ENCODE peak calls at places on chromosomes 11 and 22, in eight cellular contexts. L is esophagus squamous epithelium, Z is cardiac muscle cell, D is endothelial cell of umbilical vein, R is uterus, E is RWPE1, I is endodermal cell, C is psoas muscle. K is an unnamed sample.

GRCh38 chr11:42054351-42054750 is 594.9 kb upstream of the LRRC4C start:
- DNase-seq in Z (no peak), E (no peak), C (no peak), D (no peak), I (no peak), L (no peak), R (no peak), K (no peak)

GRCh38 chr11:2569731-2570210 is 125.0 kb downstream of the KCNQ1 start:
- DNase-seq in E (no peak), I (peak; percentile 24), L (no peak), R (no peak), Z (no peak), C (peak; percentile 43), D (no peak), K (no peak)

GRCh38 chr11:95596011-95596489 is 193.5 kb downstream of the FAM76B start:
- DNase-seq in R (no peak), I (no peak), L (no peak), D (no peak), E (no peak), C (no peak), Z (peak; percentile 22), K (no peak)

GRCh38 chr11:111301004-111301839 is 2.9 kb downstream of the POU2AF3 start:
- DNase-seq in Z (no peak), C (no peak), I (no peak), R (no peak), L (no peak), D (no peak), E (no peak), K (no peak)

GRCh38 chr22:26106412-26106811 is 62.9 kb upstream of the SEZ6L start:
- DNase-seq in C (no peak), I (no peak), R (no peak), L (no peak), Z (no peak), E (no peak), D (no peak), K (no peak)

GRCh38 chr11:47512701-47513100 is 40.2 kb downstream of the CELF1 start:
- DNase-seq in Z (peak; percentile 39), L (no peak), R (no peak), E (no peak), C (no peak), I (no peak), D (no peak), K (no peak)

GRCh38 chr11:74871037-74871436 is 77.9 kb downstream of the XRRA1 start:
- DNase-seq in I (no peak), D (no peak), Z (no peak), E (no peak), R (no peak), L (no peak), C (no peak), K (no peak)

GRCh38 chr22:20509344-20510047 is 2.1 kb downstream of the MED15 start:
- DNase-seq in Z (peak; percentile 70), C (peak; percentile 74), L (no peak), D (peak; percentile 91), E (peak; percentile 86), I (no peak), R (peak; percentile 66), K (no peak)

GRCh38 chr11:84022695-84023094 is 736.5 kb upstream of the CCDC90B start:
- DNase-seq in I (no peak), C (no peak), R (no peak), L (no peak), E (no peak), Z (no peak), D (no peak), K (no peak)
- H3K27ac ChIP-seq in I (peak overlapping the region; percentile 92), C (no peak overlapping the region), R (no peak overlapping the region), L (no peak overlapping the region), E (no peak overlapping the region), Z (no peak overlapping the region), D (no peak overlapping the region), K (peak overlapping the region; percentile 50)

GRCh38 chr11:68564261-68564660 is 103.7 kb downstream of the PPP6R3 start:
- DNase-seq in I (no peak), D (no peak), L (no peak), Z (no peak), R (no peak), E (no peak), C (no peak), K (no peak)
- TF ChIP-seq CTCF in I (no peak), D (no peak), L (no peak), Z (no peak), R (no peak), E (no peak), C (no peak), K (no peak)

GRCh38 chr11:65648997-65649491 is 11.1 kb downstream of the SIPA1 start:
- DNase-seq in E (no peak), R (no peak), D (no peak), L (no peak), Z (no peak), I (peak; percentile 44), C (peak; percentile 52), K (no peak)
- H3K27ac ChIP-seq in E (peak overlapping the region; percentile 95), R (no peak overlapping the region), D (no peak overlapping the region), L (peak overlapping the region; percentile 7), Z (no peak overlapping the region), I (no peak overlapping the region), C (no peak overlapping the region), K (no peak overlapping the region)

DNA sequence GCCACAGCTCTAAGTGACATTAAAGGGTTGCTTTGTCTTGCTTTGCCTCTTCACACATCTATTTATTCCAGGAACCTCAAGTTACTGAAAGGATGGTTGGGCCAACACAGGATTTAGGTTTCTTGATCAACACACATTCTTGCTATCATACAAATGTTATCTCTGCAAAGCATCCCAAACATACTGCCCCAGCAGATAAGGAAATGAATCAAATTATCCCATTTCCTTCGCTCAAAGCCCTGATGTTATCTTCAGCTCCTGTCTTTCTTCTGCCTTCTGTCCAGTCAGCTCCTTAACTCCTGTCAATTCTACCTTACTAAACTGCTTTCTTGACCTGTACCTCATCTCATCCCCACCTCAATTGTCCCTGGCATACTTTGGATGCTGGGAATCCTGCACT is 355.9 kb upstream of the TENM4 start:
- DNase-seq in I (no peak), E (no peak), D (no peak), R (no peak), C (no peak), Z (no peak), L (no peak), K (no peak)
- TF ChIP-seq CTCF in I (no peak), E (no peak), D (no peak), R (no peak), C (no peak), Z (no peak), L (no peak), K (no peak)

GRCh38 chr11:122036022-122036421 is 80.0 kb downstream of the BLID start:
- DNase-seq in I (no peak), L (no peak), Z (no peak), E (no peak), D (no peak), C (no peak), R (no peak), K (no peak)
- H3K27ac ChIP-seq in I (no peak overlapping the region), L (no peak overlapping the region), Z (no peak overlapping the region), E (no peak overlapping the region), D (no peak overlapping the region), C (no peak overlapping the region), R (no peak overlapping the region), K (no peak overlapping the region)

GRCh38 chr22:49429066-49429465 is 398.6 kb downstream of the BRD1 start:
- DNase-seq in R (no peak), L (no peak), Z (no peak), E (no peak), I (no peak), D (no peak), C (no peak), K (no peak)
- TF ChIP-seq CTCF in R (no peak), L (no peak), Z (no peak), E (no peak), I (peak; percentile 60), D (no peak), C (no peak), K (no peak)

K was measured in left lung.